ENCODE peak calls at places on chromosomes 1 and 21, in nine cellular contexts. Z is COLO829, U is NCI-H2081, H is dorsolateral prefrontal cortex, O is neural crest cell, E is NCI-H524, F is upper lobe of right lung, J is GM12892, Q is EL. I is an unnamed sample.

GRCh38 chr1:17930635-17931034 is 175.5 kb downstream of the ACTL8 start:
- DNase-seq in O (no peak), E (no peak), F (no peak), Z (no peak), Q (no peak), J (no peak), U (no peak), H (no peak), I (no peak)

GRCh38 chr1:17914987-17915386 is 159.9 kb downstream of the ACTL8 start:
- DNase-seq in J (no peak), F (no peak), E (no peak), U (no peak), O (no peak), Z (no peak), H (no peak), Q (no peak), I (no peak)

GRCh38 chr1:114100148-114100547 is 53.5 kb downstream of the SYT6 start:
- DNase-seq in Z (no peak), F (no peak), H (no peak), U (no peak), J (no peak), E (no peak), Q (no peak), O (no peak), I (no peak)

GRCh38 chr1:117664314-117664713 is 58.5 kb downstream of the TENT5C start:
- DNase-seq in E (no peak), H (no peak), O (no peak), J (peak), F (no peak), Z (no peak), U (no peak), Q (no peak), I (no peak)

GRCh38 chr1:33612877-33613487 is 140.5 kb downstream of the ZSCAN20 start:
- DNase-seq in Q (peak), O (peak), F (no peak), U (peak), E (peak), Z (peak), H (peak), J (peak), I (peak)

GRCh38 chr1:40384887-40385286 is 11.4 kb downstream of the SMAP2 start:
- DNase-seq in Z (no peak), O (no peak), J (no peak), Q (no peak), E (no peak), H (no peak), F (no peak), U (no peak), I (no peak)

GRCh38 chr1:205777994-205778393 is 2.7 kb upstream of the RAB29 start:
- DNase-seq in J (no peak), O (no peak), F (no peak), Z (no peak), U (no peak), E (no peak), Q (no peak), H (no peak), I (no peak)

GRCh38 chr1:180558664-180559063 is at the start of gene OVAAL:
- DNase-seq in E (no peak), H (no peak), U (no peak), Z (no peak), J (no peak), Q (no peak), O (no peak), F (no peak), I (no peak)

GRCh38 chr1:174858301-174858700 is 141.4 kb upstream of the CACYBP start:
- DNase-seq in Q (no peak), H (no peak), J (no peak), U (no peak), O (no peak), Z (no peak), E (no peak), F (no peak), I (peak)

GRCh38 chr1:109788695-109789521 is 25.2 kb upstream of the EPS8L3 start:
- DNase-seq in Z (no peak), Q (no peak), J (no peak), O (no peak), E (no peak), U (no peak), F (peak), H (peak), I (peak)

GRCh38 chr21:33229099-33229775 is 501 bp upstream of the IFNAR2 start:
- DNase-seq in U (no peak), H (no peak), E (peak), J (no peak), Q (no peak), F (no peak), O (no peak), Z (no peak), I (no peak)

GRCh38 chr1:6461237-6461530 is 4.8 kb downstream of the TNFRSF25 start:
- DNase-seq in O (no peak), U (no peak), Q (no peak), H (no peak), E (no peak), Z (no peak), J (no peak), F (no peak), I (peak)

GRCh38 chr1:37478890-37479254 is 4.5 kb downstream of the ZC3H12A start:
- DNase-seq in Q (peak), O (no peak), U (no peak), Z (no peak), F (no peak), J (no peak), E (no peak), H (no peak), I (no peak)

GRCh38 chr1:164559342-164560070 is 522 bp downstream of the PBX1 start:
- DNase-seq in H (peak), Q (peak), Z (no peak), O (peak), E (peak), F (peak), J (no peak), U (no peak), I (peak)

GRCh38 chr1:153232553-153232952 is 15.2 kb downstream of the PRR9 start:
- DNase-seq in O (no peak), E (no peak), J (no peak), Q (no peak), Z (no peak), F (no peak), H (no peak), U (no peak), I (no peak)

GRCh38 chr1:53622531-53622930 is 116.4 kb downstream of the GLIS1 start:
- DNase-seq in U (no peak), F (peak), O (no peak), E (no peak), Q (no peak), J (no peak), Z (no peak), H (peak), I (no peak)

GRCh38 chr1:68725353-68725752 is 228.5 kb upstream of the DEPDC1 start:
- DNase-seq in E (no peak), Z (no peak), J (no peak), H (no peak), U (peak), F (no peak), O (no peak), Q (no peak), I (no peak)

GRCh38 chr1:153262462-153263157 is 3.1 kb downstream of the LORICRIN start:
- DNase-seq in E (no peak), H (no peak), U (no peak), Z (no peak), F (no peak), Q (no peak), J (peak), O (no peak), I (no peak)

GRCh38 chr1:6935379-6936307 is 150.4 kb downstream of the CAMTA1 start:
- DNase-seq in U (no peak), Z (no peak), J (no peak), Q (no peak), H (no peak), O (no peak), E (peak), F (no peak), I (peak)